ENCODE peak calls at places on chromosomes 3 and 15, in six cellular contexts. T, D, K, J, X and E are unnamed samples.

GRCh38 chr3:8848696-8849131 is 79.3 kb upstream of the OXTR start:
- DNase-seq in T (no peak), D (no peak), X (no peak), J (no peak), K (no peak), E (no peak)

GRCh38 chr15:63551400-63551799 is 45.8 kb upstream of the FBXL22 start:
- DNase-seq in J (no peak), T (no peak), X (no peak), D (no peak), K (no peak), E (no peak)

GRCh38 chr3:17032407-17033034 is 147.8 kb downstream of the PLCL2 start:
- DNase-seq in D (peak), X (no peak), T (no peak), J (peak), K (no peak), E (no peak)

GRCh38 chr3:150180349-150180748 is 209.7 kb upstream of the PFN2 start:
- DNase-seq in T (no peak), X (no peak), J (no peak), K (no peak), D (no peak), E (no peak)

GRCh38 chr3:42608586-42608985 is 8.1 kb downstream of the NKTR start:
- DNase-seq in X (peak), K (no peak), D (no peak), J (no peak), T (no peak), E (no peak)

GRCh38 chr3:86930831-86931230 is 60.1 kb downstream of the VGLL3 start:
- DNase-seq in J (no peak), T (no peak), D (no peak), X (no peak), K (no peak), E (no peak)

GRCh38 chr15:69475769-69476358 is 23.2 kb downstream of the RPLP1 start:
- DNase-seq in T (peak), X (peak), J (peak), D (peak), K (no peak), E (peak)

GRCh38 chr3:174100744-174101143 is 703.2 kb downstream of the NLGN1 start:
- DNase-seq in K (no peak), J (no peak), D (no peak), X (no peak), T (no peak), E (no peak)

GRCh38 chr3:29693863-29694262 is 413.0 kb downstream of the RBMS3 start:
- DNase-seq in X (no peak), K (no peak), T (no peak), J (peak), D (peak), E (no peak)

GRCh38 chr15:29959384-29960137 is 123.2 kb upstream of the GOLGA8J start:
- DNase-seq in K (no peak), X (no peak), T (no peak), D (no peak), J (no peak), E (no peak)

GRCh38 chr15:75578206-75578947 is 738 bp downstream of the PTPN9 start:
- DNase-seq in J (peak), D (no peak), K (peak), T (peak), X (no peak), E (peak)

GRCh38 chr3:181694805-181695660 is 16.7 kb upstream of the SOX2 start:
- DNase-seq in D (no peak), X (peak), J (peak), T (peak), K (no peak), E (no peak)

GRCh38 chr15:78396976-78397375 is 41.0 kb upstream of the IREB2 start:
- DNase-seq in J (peak), T (peak), D (no peak), X (peak), K (no peak), E (no peak)

GRCh38 chr3:38119802-38120689 is 16.9 kb downstream of the ACAA1 start:
- DNase-seq in T (no peak), J (no peak), X (peak), K (no peak), D (no peak), E (no peak)

GRCh38 chr15:66852064-66852905 is 150.2 kb downstream of the SMAD6 start:
- DNase-seq in J (no peak), K (no peak), T (peak), D (no peak), X (peak), E (no peak)

GRCh38 chr3:62723636-62724217 is 151.5 kb downstream of the CADPS start:
- DNase-seq in K (no peak), T (no peak), X (no peak), D (no peak), J (peak), E (no peak)

GRCh38 chr15:93982226-93982641 is 249.1 kb upstream of the MCTP2 start:
- DNase-seq in K (no peak), J (no peak), T (no peak), X (peak), D (no peak), E (no peak)

GRCh38 chr15:25990245-25990644 is 127.1 kb upstream of the ATP10A start:
- DNase-seq in J (no peak), T (no peak), X (no peak), D (no peak), K (no peak), E (no peak)

GRCh38 chr3:11566916-11567315 is 76.8 kb downstream of the VGLL4 start:
- DNase-seq in X (no peak), K (no peak), T (no peak), D (no peak), J (peak), E (no peak)

GRCh38 chr3:151835751-151836550 is 22.0 kb downstream of the AADAC start:
- DNase-seq in D (no peak), K (no peak), X (no peak), J (peak), T (no peak), E (no peak)

GRCh38 chr3:159829056-159829995 is 159.3 kb upstream of the IL12A start:
- DNase-seq in D (peak), T (no peak), J (no peak), K (peak), X (peak), E (no peak)

GRCh38 chr3:111603679-111604643 is 8.8 kb upstream of the ZBED2 start:
- DNase-seq in K (no peak), T (no peak), D (no peak), J (no peak), X (no peak), E (no peak)

GRCh38 chr15:57559875-57560274 is 31.8 kb upstream of the MYZAP start:
- DNase-seq in T (peak), D (peak), K (peak), X (no peak), J (peak), E (peak)

GRCh38 chr3:154795582-154795981 is 284.5 kb upstream of the MME start:
- DNase-seq in K (no peak), T (no peak), J (no peak), D (no peak), X (no peak), E (no peak)

GRCh38 chr15:58457466-58457965 is 25.7 kb downstream of the LIPC start:
- DNase-seq in J (no peak), X (no peak), K (no peak), T (no peak), D (no peak), E (peak)

GRCh38 chr3:45907769-45908705 is 21.7 kb downstream of the CCR9 start:
- DNase-seq in J (no peak), T (no peak), D (no peak), K (no peak), X (no peak), E (no peak)

GRCh38 chr3:186277268-186277909 is 84.6 kb downstream of the DGKG start:
- DNase-seq in X (no peak), J (peak), K (no peak), T (no peak), D (peak), E (no peak)

GRCh38 chr3:111248406-111248805 is 176.8 kb downstream of the NECTIN3 start:
- DNase-seq in J (no peak), X (no peak), T (no peak), K (no peak), D (no peak), E (no peak)

GRCh38 chr3:68996356-68996995 is 17.0 kb downstream of the EOGT start:
- DNase-seq in J (no peak), T (no peak), D (no peak), K (no peak), X (no peak), E (no peak)

GRCh38 chr3:168436327-168436726 is 340.6 kb upstream of the GOLIM4 start:
- DNase-seq in D (no peak), K (no peak), J (no peak), T (no peak), X (no peak), E (no peak)

GRCh38 chr15:88161636-88162035 is 94.9 kb downstream of the NTRK3 start:
- DNase-seq in X (no peak), D (no peak), K (no peak), T (no peak), J (no peak), E (no peak)
- TF ChIP-seq POLR2AphosphoS5 in X (no peak), D (no peak), K (no peak), T (no peak), J (no peak), E (no peak)

GRCh38 chr15:49985463-49985862 is 133.6 kb downstream of the ATP8B4 start:
- DNase-seq in D (no peak), K (no peak), X (no peak), T (no peak), J (no peak), E (no peak)

GRCh38 chr15:49988766-49989165 is 130.3 kb downstream of the ATP8B4 start:
- DNase-seq in T (no peak), K (no peak), J (no peak), D (no peak), X (no peak), E (no peak)

GRCh38 chr15:49987896-49988295 is 131.1 kb downstream of the ATP8B4 start:
- DNase-seq in K (no peak), X (no peak), T (no peak), J (no peak), D (no peak), E (no peak)

GRCh38 chr15:49986326-49986725 is 132.7 kb downstream of the ATP8B4 start:
- DNase-seq in D (no peak), X (no peak), T (no peak), J (no peak), K (no peak), E (no peak)

GRCh38 chr15:49987198-49987785 is 131.7 kb downstream of the ATP8B4 start:
- DNase-seq in X (no peak), D (no peak), J (no peak), K (no peak), T (no peak), E (no peak)
- TF ChIP-seq POLR2AphosphoS5 in X (no peak), D (no peak), J (no peak), K (no peak), T (no peak), E (no peak)

GRCh38 chr15:101019351-101019750 is 100.2 kb downstream of the LRRK1 start:
- DNase-seq in X (peak), T (no peak), J (no peak), K (no peak), D (no peak), E (no peak)

GRCh38 chr15:101017041-101017754 is 98.0 kb downstream of the LRRK1 start:
- DNase-seq in D (no peak), T (no peak), K (no peak), X (peak), J (peak), E (no peak)

GRCh38 chr15:101020451-101020850 is 101.3 kb downstream of the LRRK1 start:
- DNase-seq in D (no peak), K (no peak), X (no peak), T (peak), J (no peak), E (no peak)

GRCh38 chr15:101016581-101016980 is 97.4 kb downstream of the LRRK1 start:
- DNase-seq in D (no peak), J (no peak), X (peak), K (no peak), T (no peak), E (no peak)

DNA sequence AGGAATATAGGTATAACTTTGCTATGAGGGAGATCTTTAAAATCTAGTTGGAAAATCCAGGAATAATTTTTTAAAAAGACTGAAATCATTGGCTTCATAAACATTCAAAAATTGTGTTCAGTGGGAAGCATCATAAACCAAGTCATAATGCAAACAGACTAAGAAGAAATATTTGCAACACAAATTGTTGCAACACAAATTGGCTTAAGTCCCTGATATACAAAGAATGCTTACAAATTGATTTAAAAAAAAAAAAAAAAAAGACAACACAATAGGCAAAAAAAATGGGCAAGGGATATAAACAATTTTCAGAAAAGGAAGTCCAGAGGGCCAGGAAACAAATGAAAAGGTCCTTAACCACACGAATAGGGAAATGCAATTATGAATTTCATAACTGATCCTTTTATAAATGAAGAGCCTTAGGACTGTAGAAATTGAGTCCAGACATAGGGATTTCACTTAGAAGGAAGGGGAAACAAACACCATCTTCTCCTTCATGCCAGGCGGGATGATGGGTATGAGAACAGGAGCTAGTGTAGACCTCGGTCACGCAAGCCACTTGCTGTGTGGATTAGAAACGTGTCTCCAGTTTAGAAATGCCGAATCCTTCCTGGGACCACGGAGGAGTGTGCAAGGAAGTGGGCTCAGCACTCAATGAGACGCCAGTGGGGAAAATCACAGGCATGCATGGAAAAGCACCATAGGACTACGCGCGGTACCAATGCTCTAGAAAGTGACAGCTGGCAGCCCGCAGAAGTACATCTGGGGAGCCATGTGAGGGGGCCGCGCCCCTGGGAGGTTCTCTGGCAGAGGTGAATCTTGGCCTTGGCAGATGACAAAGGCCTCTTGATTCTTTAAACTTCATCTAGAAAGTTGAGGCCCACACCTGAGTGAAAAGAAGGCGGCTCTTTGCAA is 99.0 kb downstream of the LRRK1 start:
- DNase-seq in T (no peak), D (no peak), K (no peak), X (peak), J (no peak), E (no peak)
- TF ChIP-seq POLR2AphosphoS5 in T (no peak), D (no peak), K (no peak), X (no peak), J (no peak), E (no peak)

GRCh38 chr3:123620338-123620737 is 35.5 kb upstream of the HACD2 start:
- DNase-seq in X (peak), J (no peak), D (no peak), K (no peak), T (no peak), E (no peak)
- TF ChIP-seq POLR2AphosphoS5 in X (peak), J (no peak), D (no peak), K (no peak), T (peak), E (no peak)

GRCh38 chr15:31433574-31433973 is 106.9 kb downstream of the KLF13 start:
- DNase-seq in D (no peak), X (no peak), T (no peak), J (no peak), K (no peak), E (no peak)

GRCh38 chr15:31435891-31436628 is 109.4 kb downstream of the KLF13 start:
- DNase-seq in J (no peak), D (peak), K (no peak), T (no peak), X (no peak), E (no peak)

GRCh38 chr15:31433101-31433500 is 106.5 kb downstream of the KLF13 start:
- DNase-seq in J (no peak), T (no peak), K (no peak), X (no peak), D (no peak), E (no peak)

GRCh38 chr15:31435256-31435781 is 108.7 kb downstream of the KLF13 start:
- DNase-seq in T (peak), D (peak), X (peak), J (peak), K (peak), E (no peak)

GRCh38 chr15:31434418-31435255 is 108.0 kb downstream of the KLF13 start:
- DNase-seq in K (peak), D (no peak), J (peak), T (peak), X (peak), E (peak)
- TF ChIP-seq POLR2AphosphoS5 in K (peak), D (no peak), J (no peak), T (peak), X (no peak), E (peak)

DNA sequence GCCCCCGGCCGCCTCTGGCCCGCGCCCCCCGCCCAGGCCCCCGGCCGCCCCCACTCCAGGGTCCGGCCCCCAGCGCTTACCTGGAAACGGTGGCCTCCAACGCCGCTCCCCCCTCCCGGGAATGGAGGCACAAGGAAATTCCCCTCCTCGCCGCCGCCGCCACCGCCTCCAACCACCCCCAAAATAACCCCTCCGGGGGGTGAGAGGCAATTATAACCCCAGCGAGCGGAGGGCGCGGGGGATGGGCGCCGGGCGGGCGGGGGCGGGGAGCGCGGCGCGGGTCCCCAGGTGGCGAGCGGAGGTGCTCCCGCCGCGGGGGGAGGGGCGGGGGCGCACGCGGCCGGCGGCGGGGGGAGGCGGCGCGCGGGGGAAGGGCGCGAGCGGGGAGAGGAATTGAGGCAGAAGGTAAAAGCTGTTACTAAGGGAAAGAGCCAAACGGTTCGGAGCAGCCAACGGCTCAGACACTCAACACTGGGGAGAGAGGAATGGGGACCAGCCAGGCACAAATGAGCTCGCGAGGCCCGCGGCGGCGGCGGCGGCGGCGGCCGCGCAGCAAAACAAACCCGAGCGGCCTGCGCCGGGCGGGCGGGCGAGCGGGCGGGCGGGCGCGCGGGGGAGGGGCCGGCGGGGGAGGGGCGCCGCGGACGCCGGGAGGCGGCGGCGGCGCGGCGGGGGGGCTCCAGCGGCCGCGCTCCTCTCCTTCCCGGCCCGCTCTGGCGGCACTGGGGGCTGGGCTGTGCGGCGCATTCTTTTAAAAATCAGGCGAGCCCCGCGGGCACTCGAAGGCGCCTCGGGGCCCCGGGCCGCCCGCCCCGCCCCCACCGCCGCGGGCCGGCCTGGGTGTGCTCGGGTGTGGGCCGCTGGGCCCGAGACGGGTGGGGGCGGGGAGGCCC is at the start of gene TBL1XR1:
- DNase-seq in X (peak), T (peak), J (peak), D (peak), K (peak), E (peak)
- TF ChIP-seq POLR2AphosphoS5 in X (peak), T (peak), J (no peak), D (peak), K (no peak), E (no peak)

GRCh38 chr3:108221911-108222812 is at the start of gene IFT57:
- DNase-seq in K (peak), J (peak), D (peak), X (peak), T (peak), E (peak)
- TF ChIP-seq POLR2AphosphoS5 in K (peak), J (peak), D (peak), X (peak), T (peak), E (peak)

GRCh38 chr15:90911906-90912769 is 9.0 kb downstream of the MAN2A2 start:
- DNase-seq in T (no peak), X (no peak), J (no peak), D (no peak), K (no peak), E (no peak)
- TF ChIP-seq POLR2AphosphoS5 in T (no peak), X (no peak), J (no peak), D (no peak), K (no peak), E (no peak)

DNA sequence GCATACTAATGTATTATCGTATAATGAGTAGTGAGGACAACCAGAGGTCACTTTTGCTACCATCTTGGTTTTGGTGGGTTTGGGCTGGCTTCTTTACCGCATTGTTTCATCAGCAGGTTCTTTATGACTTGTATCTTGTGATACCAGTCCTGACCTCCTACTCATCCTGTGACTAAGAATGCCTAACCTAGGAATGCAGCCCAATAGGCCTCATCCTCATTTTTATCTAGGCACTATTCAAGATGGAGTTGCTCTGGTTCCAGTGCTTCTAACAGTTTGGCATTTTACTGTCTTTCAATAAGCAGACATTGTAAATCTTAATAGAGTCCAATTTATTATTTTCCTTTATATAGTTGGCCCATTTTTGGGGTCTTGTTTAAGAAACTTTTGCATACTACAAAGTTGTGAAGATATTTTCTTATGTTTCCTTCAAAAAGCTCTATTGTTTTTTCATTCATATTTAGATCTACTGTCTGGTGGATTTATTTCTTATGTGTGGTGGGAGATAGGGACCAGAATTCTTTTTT is 60.8 kb upstream of the RNU6-1 start:
- DNase-seq in T (no peak), K (no peak), J (no peak), D (no peak), X (no peak), E (no peak)
- TF ChIP-seq POLR2AphosphoS5 in T (no peak), K (no peak), J (no peak), D (no peak), X (no peak), E (no peak)

GRCh38 chr15:83717010-83717409 is 63.1 kb downstream of the ADAMTSL3 start:
- DNase-seq in J (no peak), X (no peak), T (no peak), K (no peak), D (no peak), E (no peak)
- TF ChIP-seq POLR2AphosphoS5 in J (no peak), X (no peak), T (no peak), K (no peak), D (no peak), E (no peak)